ENCODE peak calls at places on chromosomes 7 and 10, in six cellular contexts. M is A549, U is uterus, Q is cardiac muscle cell, E is endodermal cell, Z is fibroblast of lung. T is an unnamed sample.

GRCh38 chr7:90958669-90959068 is 305.6 kb upstream of the FZD1 start:
- DNase-seq in E (no peak), U (no peak), Z (peak), Q (peak), M (no peak), T (peak)

GRCh38 chr7:50633414-50633710 is 68.2 kb upstream of the DDC start:
- DNase-seq in Q (peak), U (no peak), E (no peak), Z (no peak), M (no peak), T (no peak)

GRCh38 chr10:80459047-80459865 is 5.1 kb downstream of the TSPAN14 start:
- DNase-seq in E (peak), Z (peak), Q (peak), U (no peak), M (no peak), T (peak)

GRCh38 chr7:121000091-121000983 is 11.8 kb downstream of the CPED1 start:
- DNase-seq in E (no peak), Q (peak), M (no peak), U (no peak), Z (peak), T (no peak)

GRCh38 chr10:52729259-52730104 is 43.1 kb downstream of the MBL2 start:
- DNase-seq in E (no peak), U (no peak), Z (peak), Q (peak), M (peak), T (no peak)

GRCh38 chr7:134016223-134016941 is 110.8 kb upstream of the LRGUK start:
- DNase-seq in Z (peak), E (peak), M (peak), Q (peak), U (no peak), T (no peak)

GRCh38 chr7:80243425-80243824 is 108.8 kb downstream of the GNAI1 start:
- DNase-seq in Z (no peak), M (no peak), E (no peak), Q (no peak), U (no peak), T (no peak)

GRCh38 chr7:25014735-25015134 is 34.8 kb upstream of the OSBPL3 start:
- DNase-seq in E (no peak), Z (peak), M (no peak), Q (peak), U (no peak), T (peak)

GRCh38 chr10:86329093-86329710 is 37.4 kb downstream of the GRID1 start:
- DNase-seq in E (no peak), Z (no peak), M (no peak), Q (no peak), U (no peak), T (no peak)

GRCh38 chr7:91266067-91266930 is 2.1 kb downstream of the FZD1 start:
- DNase-seq in E (peak), U (no peak), Q (peak), M (no peak), Z (peak), T (no peak)

GRCh38 chr10:132965411-132966057 is 23.2 kb upstream of the CFAP46 start:
- DNase-seq in M (no peak), U (no peak), E (no peak), Z (no peak), Q (no peak), T (no peak)

GRCh38 chr10:22672594-22673392 is 41.6 kb downstream of the PIP4K2A start:
- DNase-seq in M (no peak), Z (no peak), U (no peak), E (no peak), Q (no peak), T (no peak)

GRCh38 chr10:68154211-68154497 is 44.9 kb downstream of the MYPN start:
- DNase-seq in E (peak), U (peak), Z (peak), M (no peak), Q (peak), T (no peak)

GRCh38 chr10:118911361-118911760 is 118.2 kb upstream of the NANOS1 start:
- DNase-seq in E (no peak), U (no peak), Q (peak), Z (peak), M (peak), T (no peak)

GRCh38 chr10:118912961-118913360 is 116.6 kb upstream of the NANOS1 start:
- DNase-seq in Z (no peak), U (no peak), E (no peak), Q (peak), M (no peak), T (no peak)

GRCh38 chr10:118915161-118915560 is 114.4 kb upstream of the NANOS1 start:
- DNase-seq in Z (no peak), Q (no peak), E (no peak), U (no peak), M (no peak), T (no peak)

GRCh38 chr10:118914626-118915025 is 114.9 kb upstream of the NANOS1 start:
- DNase-seq in Z (no peak), U (no peak), E (no peak), Q (no peak), M (no peak), T (no peak)

GRCh38 chr10:118913825-118914224 is 115.7 kb upstream of the NANOS1 start:
- DNase-seq in Q (no peak), E (no peak), Z (no peak), U (no peak), M (no peak), T (no peak)
- TF ChIP-seq CTCF in Q (no peak), E (no peak), Z (no peak), U (no peak), M (no peak), T (no peak)

GRCh38 chr10:91800756-91801155 is 2.5 kb downstream of the TNKS2 start:
- DNase-seq in M (no peak), U (no peak), E (no peak), Z (no peak), Q (no peak), T (no peak)
- H3K4me3 ChIP-seq in M (no peak), U (no peak), E (peak), Z (no peak), Q (peak), T (peak)

GRCh38 chr10:131570716-131571307 is 259.3 kb upstream of the TCERG1L start:
- DNase-seq in Z (no peak), E (peak), Q (no peak), U (no peak), M (no peak), T (no peak)

GRCh38 chr10:131571845-131572244 is 260.3 kb upstream of the TCERG1L start:
- DNase-seq in E (no peak), M (no peak), U (no peak), Z (no peak), Q (no peak), T (no peak)

GRCh38 chr10:131571346-131571745 is 259.8 kb upstream of the TCERG1L start:
- DNase-seq in M (no peak), Q (no peak), E (no peak), U (no peak), Z (no peak), T (no peak)

GRCh38 chr10:131568866-131569265 is 257.3 kb upstream of the TCERG1L start:
- DNase-seq in Q (no peak), Z (no peak), E (no peak), U (no peak), M (no peak), T (no peak)

DNA sequence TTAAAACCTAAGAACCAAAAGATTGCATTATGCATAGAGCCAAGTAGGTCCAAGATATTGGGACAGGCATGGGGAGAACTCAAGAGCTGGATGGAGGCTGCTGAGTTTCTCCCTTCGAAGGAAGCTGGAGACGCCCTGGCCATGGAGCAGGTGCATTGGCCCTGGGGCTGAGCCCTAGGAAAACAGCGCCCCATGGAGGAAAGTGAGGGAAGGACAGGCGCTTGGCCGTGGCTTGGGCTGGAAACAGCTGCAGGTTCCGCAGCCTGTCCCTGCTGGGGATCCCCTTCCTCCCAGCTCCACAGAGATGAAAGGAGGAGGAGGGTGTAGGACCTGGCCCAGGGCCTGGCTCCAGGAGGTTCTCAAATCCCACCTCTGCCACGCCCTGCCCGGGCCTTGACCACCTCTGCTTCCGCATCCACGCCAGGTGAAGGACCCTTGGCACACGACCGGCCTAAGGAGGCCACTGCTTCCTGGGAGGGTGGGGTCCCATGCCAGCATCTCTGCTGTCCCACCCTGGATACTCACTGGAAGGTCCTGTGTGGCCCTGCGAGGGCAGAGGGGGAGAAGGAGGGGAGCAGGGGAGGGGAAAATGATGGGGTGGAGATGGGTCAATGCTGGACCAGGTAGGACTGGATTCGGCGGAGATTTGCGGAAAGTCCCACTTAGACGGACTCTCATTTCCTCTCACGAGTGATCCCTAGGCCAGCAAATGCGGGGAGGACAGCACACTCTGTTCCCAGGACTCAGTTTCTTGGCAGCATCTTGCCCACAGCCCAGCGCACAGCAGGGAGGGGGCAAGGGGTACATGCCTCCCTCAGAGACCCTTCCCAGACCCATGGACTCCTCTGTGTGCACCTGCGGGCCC is 258.6 kb upstream of the TCERG1L start:
- DNase-seq in U (no peak), Q (no peak), E (peak), Z (no peak), M (no peak), T (no peak)
- TF ChIP-seq CTCF in U (no peak), Q (no peak), E (peak), Z (no peak), M (no peak), T (no peak)

GRCh38 chr10:106571216-106571954 is 593.1 kb downstream of the SORCS1 start:
- DNase-seq in E (no peak), Z (peak), U (no peak), Q (peak), M (no peak), T (no peak)

GRCh38 chr10:106577266-106577665 is 587.2 kb downstream of the SORCS1 start:
- DNase-seq in Z (peak), Q (peak), E (peak), M (no peak), U (no peak), T (no peak)

GRCh38 chr10:106573106-106573505 is 591.4 kb downstream of the SORCS1 start:
- DNase-seq in Z (peak), U (no peak), M (no peak), E (peak), Q (peak), T (peak)

GRCh38 chr10:106577756-106578155 is 586.8 kb downstream of the SORCS1 start:
- DNase-seq in Q (no peak), E (no peak), Z (no peak), U (no peak), M (no peak), T (no peak)

DNA sequence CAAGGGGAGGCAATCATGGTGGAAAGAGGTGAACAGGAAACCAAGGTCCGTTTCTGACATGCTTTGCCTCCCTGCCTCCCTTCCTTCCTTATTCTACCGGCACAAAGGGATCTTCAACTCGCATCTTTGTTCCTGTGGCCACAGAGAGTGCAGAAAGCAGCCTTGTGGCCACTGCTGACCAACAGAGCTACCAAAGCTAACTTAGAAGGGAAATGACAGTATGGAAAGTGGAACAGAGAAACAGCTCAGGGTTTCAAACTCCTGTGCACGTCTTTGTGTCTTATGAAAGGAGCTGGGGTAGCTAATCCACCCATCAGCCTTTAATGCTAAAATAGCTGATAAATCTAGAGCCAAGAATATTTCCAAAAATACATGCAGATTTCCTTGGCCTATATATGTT is 588.0 kb downstream of the SORCS1 start:
- DNase-seq in Z (no peak), U (no peak), E (no peak), Q (no peak), M (no peak), T (no peak)
- H3K4me3 ChIP-seq in Z (no peak), U (no peak), E (no peak), Q (no peak), M (no peak), T (no peak)

T was measured in HFF-Myc.